ENCODE peak calls at places on chromosomes 13 and 19, in four cellular contexts. L is body of pancreas, B is fibroblast of mammary gland, V is endodermal cell. D is an unnamed sample.

GRCh38 chr19:38831142-38831605 is 420 bp downstream of the ECH1 start:
- DNase-seq in L (peak; percentile 74), V (peak; percentile 74), B (peak; percentile 94), D (peak; percentile 86)

GRCh38 chr19:53424968-53425597 is 6.7 kb upstream of the ZNF761 start:
- DNase-seq in B (peak; percentile 71), L (peak; percentile 80), V (peak; percentile 91), D (peak; percentile 82)

GRCh38 chr19:16111909-16112752 is 442 bp downstream of the RAB8A start:
- DNase-seq in L (no peak), B (no peak), V (no peak), D (no peak)

GRCh38 chr19:38401148-38401547 is 1.7 kb upstream of the FAM98C start:
- DNase-seq in V (no peak), L (no peak), B (peak; percentile 34), D (peak; percentile 67)

GRCh38 chr19:17522988-17523872 is 11.8 kb downstream of the PGLS start:
- DNase-seq in B (no peak), V (peak; percentile 37), L (no peak), D (no peak)

GRCh38 chr13:61960981-61961380 is 545.3 kb upstream of the PCDH20 start:
- DNase-seq in V (no peak), B (no peak), L (no peak), D (no peak)

GRCh38 chr19:54141356-54141755 is 3.8 kb downstream of the CNOT3 start:
- DNase-seq in V (no peak), B (peak; percentile 79), L (no peak), D (no peak)

GRCh38 chr13:100646030-100646673 is 28.4 kb downstream of the TMTC4 start:
- DNase-seq in L (no peak), B (peak; percentile 45), V (peak; percentile 78), D (peak; percentile 60)

GRCh38 chr19:518292-519231 is 11.3 kb downstream of the TPGS1 start:
- DNase-seq in V (peak; percentile 91), L (no peak), B (no peak), D (peak; percentile 74)

GRCh38 chr13:113077566-113077952 is 28.0 kb upstream of the F7 start:
- DNase-seq in L (no peak), V (no peak), B (no peak), D (no peak)

DNA sequence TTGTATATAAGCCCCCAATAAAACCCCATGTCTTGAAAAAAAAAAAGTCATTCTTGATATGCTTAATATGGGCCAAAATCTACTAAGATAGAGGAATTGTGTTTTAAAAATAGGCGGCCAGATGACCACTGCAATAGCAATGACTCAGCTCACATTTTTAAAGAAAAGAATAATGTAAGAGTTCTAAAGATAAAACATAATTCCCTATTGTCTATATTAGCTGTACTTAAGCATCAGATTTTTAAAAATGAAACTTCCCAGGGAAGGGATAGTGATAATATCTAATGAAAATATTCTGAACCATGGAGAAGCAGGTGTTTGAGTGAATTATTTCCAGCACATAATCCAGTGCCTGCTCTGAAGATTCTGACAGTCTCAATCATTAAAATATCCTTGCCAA is 31.7 kb downstream of the EFNB2 start:
- DNase-seq in L (no peak), B (no peak), V (no peak), D (peak; percentile 43)
- H3K4me3 ChIP-seq in L (no peak overlapping the region), B (no peak overlapping the region), V (no peak overlapping the region), D (no peak overlapping the region)

GRCh38 chr13:97445504-97446187 is 11.7 kb downstream of the RAP2A start:
- DNase-seq in V (no peak), L (no peak), B (no peak), D (no peak)
- TF ChIP-seq CTCF in V (no peak), L (no peak), B (no peak), D (no peak)

DNA sequence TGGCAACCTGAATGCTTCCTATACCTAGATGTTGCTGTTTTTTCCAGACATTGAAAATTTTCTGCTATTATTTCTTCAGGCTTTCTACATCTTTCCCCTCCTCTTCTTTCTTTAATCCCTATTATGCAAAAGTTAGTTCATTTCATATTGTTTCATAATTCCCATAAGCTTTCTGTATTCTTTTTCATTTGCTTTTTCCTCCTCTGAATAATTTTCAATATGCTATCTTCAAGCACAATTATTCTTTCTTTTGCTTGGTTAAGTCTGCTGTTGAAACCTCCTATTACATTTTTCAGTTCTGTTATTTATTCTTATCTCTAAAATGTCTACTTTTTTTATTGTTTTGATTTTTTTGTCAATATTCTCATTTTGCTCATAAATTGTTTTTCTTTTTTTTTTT is 947.1 kb upstream of the MIR17HG start:
- DNase-seq in V (no peak), L (no peak), B (no peak), D (no peak)
- H3K4me3 ChIP-seq in V (no peak overlapping the region), L (no peak overlapping the region), B (no peak overlapping the region), D (no peak overlapping the region)

GRCh38 chr13:24668955-24669354 is 11.3 kb upstream of the ATP12A start:
- DNase-seq in V (peak; percentile 34), B (no peak), L (no peak), D (no peak)

GRCh38 chr13:24670174-24670573 is 10.0 kb upstream of the ATP12A start:
- DNase-seq in V (no peak), L (no peak), B (no peak), D (no peak)

GRCh38 chr13:24671367-24672117 is 8.7 kb upstream of the ATP12A start:
- DNase-seq in B (peak; percentile 85), L (no peak), V (peak; percentile 84), D (peak; percentile 78)

GRCh38 chr13:24672141-24673132 is 7.8 kb upstream of the ATP12A start:
- DNase-seq in V (peak; percentile 36), B (no peak), L (no peak), D (no peak)

GRCh38 chr13:24670927-24671326 is 9.3 kb upstream of the ATP12A start:
- DNase-seq in V (peak; percentile 87), L (no peak), B (no peak), D (peak; percentile 18)
- TF ChIP-seq CTCF in V (peak; percentile 71), L (no peak), B (peak; percentile 36), D (peak; percentile 28)

GRCh38 chr19:33060586-33060985 is 4.1 kb downstream of the RHPN2 start:
- DNase-seq in B (no peak), V (no peak), L (no peak), D (no peak)

GRCh38 chr19:33064117-33064777 is 441 bp downstream of the RHPN2 start:
- DNase-seq in L (peak; percentile 50), V (peak; percentile 89), B (no peak), D (no peak)

GRCh38 chr19:33064778-33065550 is at the start of gene RHPN2:
- DNase-seq in V (peak; percentile 92), B (peak; percentile 53), L (peak; percentile 62), D (peak; percentile 68)

GRCh38 chr19:33063356-33064116 is 1.2 kb downstream of the RHPN2 start:
- DNase-seq in B (peak; percentile 18), V (peak; percentile 71), L (peak; percentile 37), D (peak; percentile 43)

DNA sequence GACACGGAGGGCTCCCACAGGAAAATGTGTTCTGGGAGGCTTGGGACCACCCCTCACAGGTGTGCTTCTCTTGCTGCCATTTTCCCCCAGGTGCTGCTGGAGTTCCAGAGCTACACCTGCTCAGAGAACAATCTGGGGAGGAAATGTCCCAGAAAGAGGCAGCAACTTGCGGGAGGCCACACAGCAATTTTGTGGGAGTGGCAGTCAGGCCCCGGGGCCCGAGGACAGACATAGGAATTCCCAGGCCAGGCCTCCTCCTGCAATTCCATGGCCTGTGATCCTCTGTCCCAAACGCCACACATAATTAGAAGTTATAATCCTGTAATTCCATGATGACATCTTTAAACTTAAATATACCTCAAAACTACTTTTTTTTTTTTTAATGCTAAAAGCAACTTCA is 1.8 kb downstream of the RHPN2 start:
- DNase-seq in B (no peak), V (no peak), L (no peak), D (no peak)
- H3K4me3 ChIP-seq in B (no peak overlapping the region), V (peak overlapping the region; percentile 86), L (no peak overlapping the region), D (no peak overlapping the region)

GRCh38 chr13:23766199-23766771 is 122.9 kb downstream of the MIPEP start:
- DNase-seq in V (no peak), B (no peak), L (no peak), D (no peak)
- TF ChIP-seq CTCF in V (no peak), B (no peak), L (no peak), D (no peak)

GRCh38 chr13:45310341-45311138 is 30.4 kb downstream of the TPT1 start:
- DNase-seq in V (no peak), B (no peak), L (no peak), D (no peak)
- H3K4me3 ChIP-seq in V (no peak overlapping the region), B (no peak overlapping the region), L (no peak overlapping the region), D (no peak overlapping the region)

GRCh38 chr19:7494416-7495098 is 5.7 kb upstream of the PEX11G start:
- DNase-seq in V (no peak), L (peak; percentile 66), B (peak; percentile 18), D (peak; percentile 21)

GRCh38 chr19:7502552-7502951 is 13.4 kb upstream of the ZNF358 start:
- DNase-seq in L (no peak), V (no peak), B (no peak), D (no peak)

GRCh38 chr19:7500811-7501450 is 12.1 kb upstream of the PEX11G start:
- DNase-seq in B (peak; percentile 29), L (peak; percentile 59), V (peak; percentile 93), D (no peak)

GRCh38 chr19:7492142-7493055 is 3.6 kb upstream of the PEX11G start:
- DNase-seq in L (no peak), B (peak; percentile 59), V (no peak), D (peak; percentile 82)

DNA sequence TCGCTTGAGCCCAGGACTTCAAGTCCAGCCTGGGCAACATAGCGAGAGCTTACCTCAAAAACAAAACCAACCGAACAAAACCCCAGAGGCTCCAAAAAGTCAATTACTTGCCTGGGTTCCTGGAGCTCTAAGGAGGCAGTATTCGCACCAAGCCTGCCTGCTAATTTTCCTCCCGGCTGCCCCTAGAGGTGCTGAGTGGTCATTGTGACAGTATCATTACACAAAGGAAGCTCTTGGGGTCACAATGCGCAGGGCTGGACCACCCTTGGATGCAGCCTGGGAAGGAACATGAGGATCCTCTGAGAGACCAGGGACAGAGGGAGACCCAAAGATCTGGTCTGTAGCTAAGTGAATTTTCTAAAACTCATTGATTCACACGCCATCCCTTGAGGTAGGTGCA is 8.5 kb upstream of the PEX11G start:
- DNase-seq in B (no peak), L (no peak), V (peak; percentile 75), D (no peak)
- TF ChIP-seq CTCF in B (peak; percentile 35), L (no peak), V (peak; percentile 71), D (peak; percentile 52)